ENCODE peak calls at places on chromosomes 16 and 17, in four cellular contexts. S is H1, P is NT2/D1, W is GM12878. O is an unnamed sample.

GRCh38 chr16:81774348-81774747 is 4.7 kb upstream of the PLCG2 start:
- DNase-seq in S (no peak), P (no peak), W (no peak), O (no peak)

GRCh38 chr16:15996432-15997109 is 47.2 kb downstream of the ABCC1 start:
- DNase-seq in S (no peak), P (no peak), W (no peak), O (no peak)

GRCh38 chr16:19517424-19518089 is 4.3 kb downstream of the GDE1 start:
- DNase-seq in S (no peak), P (no peak), W (no peak), O (no peak)

GRCh38 chr17:78875738-78876597 is 27.0 kb downstream of the CEP295NL start:
- DNase-seq in S (no peak), P (no peak), W (no peak), O (no peak)

GRCh38 chr17:74360993-74361612 is 565 bp downstream of the BTBD17 start:
- DNase-seq in S (no peak), P (no peak), W (no peak), O (no peak)

GRCh38 chr17:68310141-68310540 is 18.8 kb downstream of the ARSG start:
- DNase-seq in S (no peak), P (no peak), W (no peak), O (no peak)

GRCh38 chr17:11608396-11608795 is 10.1 kb downstream of the DNAH9 start:
- DNase-seq in S (no peak), P (no peak), W (no peak), O (no peak)

GRCh38 chr16:57510016-57510871 is 24.0 kb upstream of the DOK4 start:
- DNase-seq in S (no peak), P (no peak), W (no peak), O (no peak)

GRCh38 chr16:86462334-86463084 is 47.8 kb upstream of the FOXF1 start:
- DNase-seq in S (no peak), P (no peak), W (no peak), O (no peak)

GRCh38 chr16:85625053-85625452 is 11.9 kb downstream of the GSE1 start:
- DNase-seq in S (no peak), P (no peak), W (no peak), O (no peak)

GRCh38 chr17:28345420-28346198 is 10.0 kb downstream of the TNFAIP1 start:
- DNase-seq in S (no peak), P (no peak), W (no peak), O (no peak)

GRCh38 chr16:6341993-6342392 is 990.7 kb upstream of the RBFOX1 start:
- DNase-seq in S (no peak), P (peak; percentile 69), W (no peak), O (no peak)

GRCh38 chr17:77240976-77241375 is 100.2 kb downstream of the SEC14L1 start:
- DNase-seq in S (no peak), P (no peak), W (no peak), O (no peak)

GRCh38 chr17:20032636-20033035 is 23.5 kb downstream of the SPECC1 start:
- DNase-seq in S (no peak), P (no peak), W (no peak), O (no peak)

GRCh38 chr17:4124994-4125393 is 17.8 kb downstream of the ZZEF1 start:
- DNase-seq in S (no peak), P (peak; percentile 50), W (no peak), O (no peak)

GRCh38 chr17:60141111-60142018 is 8.4 kb upstream of the CA4 start:
- DNase-seq in S (no peak), P (no peak), W (no peak), O (no peak)

GRCh38 chr17:76134911-76135809 is 5.9 kb downstream of the FOXJ1 start:
- DNase-seq in S (no peak), P (no peak), W (no peak), O (no peak)

GRCh38 chr17:41665566-41666335 is 22.9 kb upstream of the EIF1 start:
- DNase-seq in S (no peak), P (no peak), W (peak; percentile 67), O (peak; percentile 97)

GRCh38 chr16:65663774-65664173 is 541.9 kb upstream of the CDH11 start:
- DNase-seq in S (no peak), P (no peak), W (no peak), O (no peak)

GRCh38 chr16:30068750-30069574 is 3.4 kb downstream of the ALDOA start:
- DNase-seq in S (no peak), P (no peak), W (no peak), O (no peak)

GRCh38 chr17:31493656-31494155 is 102.2 kb downstream of the RAB11FIP4 start:
- DNase-seq in S (no peak), P (no peak), W (no peak), O (no peak)

GRCh38 chr16:67950335-67950843 is 6.5 kb upstream of the LCAT start:
- DNase-seq in S (no peak), P (no peak), W (no peak), O (no peak)

GRCh38 chr17:77115947-77116346 is 24.8 kb upstream of the SEC14L1 start:
- DNase-seq in S (no peak), P (no peak), W (no peak), O (no peak)

GRCh38 chr17:45929344-45929743 is 35.0 kb downstream of the MAPT start:
- DNase-seq in S (no peak), P (no peak), W (no peak), O (no peak)

GRCh38 chr17:73819440-73820395 is 175.5 kb upstream of the SDK2 start:
- DNase-seq in S (no peak), P (no peak), W (no peak), O (no peak)

GRCh38 chr16:86571197-86571915 is 4.7 kb downstream of the FOXC2 start:
- DNase-seq in S (no peak), P (no peak), W (no peak), O (no peak)

GRCh38 chr16:76768316-76768715 is 422.7 kb upstream of the MON1B start:
- DNase-seq in S (no peak), P (no peak), W (no peak), O (no peak)

GRCh38 chr17:40068129-40068581 is 5.4 kb downstream of the THRA start:
- DNase-seq in S (no peak), P (no peak), W (no peak), O (no peak)

GRCh38 chr16:6081320-6081976 is 983.9 kb upstream of the EEF2KMT start:
- DNase-seq in S (peak; percentile 15), P (peak; percentile 61), W (no peak), O (peak; percentile 46)

GRCh38 chr17:51921500-51921899 is 237.0 kb downstream of the CA10 start:
- DNase-seq in S (no peak), P (peak; percentile 15), W (no peak), O (no peak)

GRCh38 chr17:52505601-52506000 is 347.1 kb upstream of the CA10 start:
- DNase-seq in S (no peak), P (no peak), W (no peak), O (no peak)

GRCh38 chr17:9986754-9987382 is 81.8 kb upstream of the RCVRN start:
- DNase-seq in S (no peak), P (no peak), W (no peak), O (no peak)

GRCh38 chr17:3990391-3991127 is 26.3 kb upstream of the ATP2A3 start:
- DNase-seq in S (no peak), P (no peak), W (no peak), O (no peak)

GRCh38 chr16:85462405-85463227 is 150.5 kb upstream of the GSE1 start:
- DNase-seq in S (no peak), P (no peak), W (no peak), O (peak; percentile 63)

GRCh38 chr17:77834170-77835115 is 124.1 kb upstream of the TNRC6C start:
- DNase-seq in S (no peak), P (peak; percentile 50), W (peak; percentile 49), O (peak; percentile 86)

GRCh38 chr16:74291577-74292208 is 4.9 kb upstream of the PSMD7 start:
- DNase-seq in S (no peak), P (no peak), W (no peak), O (no peak)

GRCh38 chr16:23692190-23692837 is 13.6 kb downstream of the PLK1 start:
- DNase-seq in S (no peak), P (no peak), W (no peak), O (no peak)

GRCh38 chr16:23687034-23687808 is 8.5 kb downstream of the PLK1 start:
- DNase-seq in S (no peak), P (no peak), W (no peak), O (no peak)

GRCh38 chr16:23690771-23691482 is 12.2 kb downstream of the PLK1 start:
- DNase-seq in S (no peak), P (no peak), W (no peak), O (no peak)

GRCh38 chr16:23691483-23692189 is 12.9 kb downstream of the PLK1 start:
- DNase-seq in S (no peak), P (no peak), W (no peak), O (no peak)

DNA sequence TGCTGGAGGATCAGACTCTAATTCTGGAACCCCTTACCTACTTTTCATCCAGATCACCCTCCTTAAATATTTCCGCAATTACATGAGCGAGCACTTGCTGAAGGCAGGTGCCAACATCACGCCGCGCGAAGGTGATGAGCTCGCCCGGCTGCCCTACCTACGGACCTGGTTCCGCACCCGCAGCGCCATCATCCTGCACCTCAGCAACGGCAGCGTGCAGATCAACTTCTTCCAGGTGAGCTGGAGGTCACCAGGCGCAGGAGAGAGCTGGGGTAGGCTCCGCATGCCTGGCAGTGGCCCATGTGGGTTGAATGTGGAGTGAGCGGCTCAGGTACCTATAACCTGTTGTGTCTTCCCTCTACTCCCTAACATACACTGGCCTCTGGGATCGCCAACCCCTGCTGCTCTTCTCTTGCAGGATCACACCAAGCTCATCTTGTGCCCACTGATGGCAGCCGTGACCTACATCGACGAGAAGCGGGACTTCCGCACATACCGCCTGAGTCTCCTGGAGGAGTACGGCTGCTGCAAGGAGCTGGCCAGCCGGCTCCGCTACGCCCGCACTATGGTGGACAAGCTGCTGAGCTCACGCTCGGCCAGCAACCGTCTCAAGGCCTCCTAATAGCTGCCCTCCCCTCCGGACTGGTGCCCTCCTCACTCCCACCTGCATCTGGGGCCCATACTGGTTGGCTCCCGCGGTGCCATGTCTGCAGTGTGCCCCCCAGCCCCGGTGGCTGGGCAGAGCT is 10.9 kb downstream of the PLK1 start:
- DNase-seq in S (no peak), P (no peak), W (no peak), O (no peak)
- TF ChIP-seq SUZ12 in S (no peak), P (no peak), W (no peak), O (no peak)

DNA sequence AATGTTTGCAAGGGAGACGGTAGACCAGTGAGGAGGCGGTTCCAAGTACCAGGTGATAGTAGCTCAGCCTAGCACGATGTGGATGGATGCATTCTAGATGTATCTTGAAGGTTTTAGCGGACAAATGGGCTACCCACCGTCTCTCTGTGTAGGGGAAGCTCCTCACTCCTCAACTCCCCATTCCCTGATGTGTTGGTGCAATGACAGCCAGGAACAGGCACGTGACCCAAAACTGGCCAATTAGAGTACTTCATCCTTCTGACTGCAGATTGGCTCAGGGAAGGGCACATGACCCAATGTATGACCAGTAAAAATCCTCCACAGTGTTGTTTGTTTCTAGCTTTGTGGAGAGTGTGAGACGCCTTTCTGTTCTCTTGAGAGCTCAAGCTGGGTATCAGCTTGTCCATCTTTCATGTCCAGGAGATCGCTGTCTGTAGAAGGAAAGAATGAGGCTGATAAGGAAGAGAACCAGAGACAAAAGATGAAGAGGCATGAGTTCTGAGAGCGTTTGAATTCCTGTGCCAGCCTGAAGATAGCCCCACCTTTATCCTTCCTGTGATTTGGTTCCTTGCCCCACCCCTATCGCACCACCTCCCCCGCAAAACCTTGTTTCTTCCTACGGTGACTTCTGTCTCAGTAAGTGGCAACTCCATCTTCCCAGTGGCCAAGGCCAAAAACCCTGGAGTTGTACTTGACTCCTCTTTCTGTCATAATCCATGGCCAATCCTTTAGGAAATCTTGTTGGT is 2.3 kb upstream of the BORCS6 start:
- DNase-seq in S (no peak), P (no peak), W (peak; percentile 87), O (peak; percentile 76)
- TF ChIP-seq SUZ12 in S (no peak), P (no peak), W (no peak), O (no peak)

GRCh38 chr17:82912571-82913089 is 72.8 kb upstream of the ZNF750 start:
- DNase-seq in S (no peak), P (no peak), W (no peak), O (no peak)
- TF ChIP-seq SUZ12 in S (no peak), P (no peak), W (no peak), O (no peak)

GRCh38 chr16:12426122-12426521 is 377.6 kb downstream of the CPPED1 start:
- DNase-seq in S (no peak), P (no peak), W (no peak), O (no peak)
- TF ChIP-seq SUZ12 in S (no peak), P (no peak), W (no peak), O (no peak)